ENCODE peak calls at places on chromosomes 7 and 10, in six cellular contexts. One of them, this sample, is unnamed.

GRCh38 chr7:38855867-38856266 is 53.1 kb downstream of the VPS41 start:
- DNase-seq in retinal pigment epithelial cell: no peak
- DNase-seq in fibroblast of lung: no peak
- DNase-seq in CD4-positive, CD25-positive, alpha-beta regulatory T cell: no peak
- DNase-seq in fibroblast of pulmonary artery: peak; percentile 17
- DNase-seq in GM12864: no peak
- DNase-seq in this sample: no peak

GRCh38 chr10:4285121-4285520 is 500.1 kb upstream of the KLF6 start:
- DNase-seq in retinal pigment epithelial cell: no peak
- DNase-seq in fibroblast of lung: no peak
- DNase-seq in CD4-positive, CD25-positive, alpha-beta regulatory T cell: no peak
- DNase-seq in fibroblast of pulmonary artery: no peak
- DNase-seq in GM12864: no peak
- DNase-seq in this sample: no peak

GRCh38 chr10:75247797-75248196 is 12.0 kb upstream of the COMTD1 start:
- DNase-seq in retinal pigment epithelial cell: no peak
- DNase-seq in fibroblast of lung: no peak
- DNase-seq in CD4-positive, CD25-positive, alpha-beta regulatory T cell: no peak
- DNase-seq in fibroblast of pulmonary artery: no peak
- DNase-seq in GM12864: no peak
- DNase-seq in this sample: no peak

GRCh38 chr7:100879685-100880261 is 4.9 kb downstream of the SRRT start:
- DNase-seq in retinal pigment epithelial cell: no peak
- DNase-seq in fibroblast of lung: no peak
- DNase-seq in CD4-positive, CD25-positive, alpha-beta regulatory T cell: no peak
- DNase-seq in fibroblast of pulmonary artery: no peak
- DNase-seq in GM12864: no peak
- DNase-seq in this sample: no peak

GRCh38 chr10:13100349-13101294 is 659 bp downstream of the OPTN start:
- DNase-seq in retinal pigment epithelial cell: no peak
- DNase-seq in fibroblast of lung: peak; percentile 42
- DNase-seq in CD4-positive, CD25-positive, alpha-beta regulatory T cell: no peak
- DNase-seq in fibroblast of pulmonary artery: peak; percentile 30
- DNase-seq in GM12864: no peak
- DNase-seq in this sample: no peak

GRCh38 chr7:120842131-120842621 is 15.8 kb downstream of the TSPAN12 start:
- DNase-seq in retinal pigment epithelial cell: no peak
- DNase-seq in fibroblast of lung: no peak
- DNase-seq in CD4-positive, CD25-positive, alpha-beta regulatory T cell: no peak
- DNase-seq in fibroblast of pulmonary artery: no peak
- DNase-seq in GM12864: no peak
- DNase-seq in this sample: no peak

GRCh38 chr10:34420795-34421194 is 394.3 kb downstream of the PARD3 start:
- DNase-seq in retinal pigment epithelial cell: no peak
- DNase-seq in fibroblast of lung: no peak
- DNase-seq in CD4-positive, CD25-positive, alpha-beta regulatory T cell: no peak
- DNase-seq in fibroblast of pulmonary artery: no peak
- DNase-seq in GM12864: no peak
- DNase-seq in this sample: no peak

GRCh38 chr7:137916980-137917645 is 70.3 kb upstream of the DGKI start:
- DNase-seq in retinal pigment epithelial cell: no peak
- DNase-seq in fibroblast of lung: no peak
- DNase-seq in CD4-positive, CD25-positive, alpha-beta regulatory T cell: no peak
- DNase-seq in fibroblast of pulmonary artery: no peak
- DNase-seq in GM12864: no peak
- DNase-seq in this sample: no peak

GRCh38 chr10:124066744-124067714 is 26.4 kb downstream of the CHST15 start:
- DNase-seq in retinal pigment epithelial cell: no peak
- DNase-seq in fibroblast of lung: no peak
- DNase-seq in CD4-positive, CD25-positive, alpha-beta regulatory T cell: no peak
- DNase-seq in fibroblast of pulmonary artery: no peak
- DNase-seq in GM12864: no peak
- DNase-seq in this sample: no peak

GRCh38 chr7:50768470-50769159 is 14.1 kb downstream of the GRB10 start:
- DNase-seq in retinal pigment epithelial cell: no peak
- DNase-seq in fibroblast of lung: peak; percentile 63
- DNase-seq in CD4-positive, CD25-positive, alpha-beta regulatory T cell: no peak
- DNase-seq in fibroblast of pulmonary artery: no peak
- DNase-seq in GM12864: no peak
- DNase-seq in this sample: no peak

GRCh38 chr10:11515596-11516418 is 95.6 kb downstream of the USP6NL start:
- DNase-seq in retinal pigment epithelial cell: no peak
- DNase-seq in fibroblast of lung: peak; percentile 45
- DNase-seq in CD4-positive, CD25-positive, alpha-beta regulatory T cell: peak; percentile 5
- DNase-seq in fibroblast of pulmonary artery: peak; percentile 83
- DNase-seq in GM12864: peak; percentile 61
- DNase-seq in this sample: no peak

GRCh38 chr10:12360461-12360860 is 11.1 kb downstream of the CAMK1D start:
- DNase-seq in retinal pigment epithelial cell: no peak
- DNase-seq in fibroblast of lung: no peak
- DNase-seq in CD4-positive, CD25-positive, alpha-beta regulatory T cell: no peak
- DNase-seq in fibroblast of pulmonary artery: no peak
- DNase-seq in GM12864: no peak
- DNase-seq in this sample: no peak

GRCh38 chr7:127035203-127035849 is 217.4 kb downstream of the GRM8 start:
- DNase-seq in retinal pigment epithelial cell: no peak
- DNase-seq in fibroblast of lung: no peak
- DNase-seq in CD4-positive, CD25-positive, alpha-beta regulatory T cell: no peak
- DNase-seq in fibroblast of pulmonary artery: no peak
- DNase-seq in GM12864: no peak
- DNase-seq in this sample: peak; percentile 18

GRCh38 chr7:146076344-146076743 is 40.3 kb upstream of the CNTNAP2 start:
- DNase-seq in retinal pigment epithelial cell: no peak
- DNase-seq in fibroblast of lung: no peak
- DNase-seq in CD4-positive, CD25-positive, alpha-beta regulatory T cell: no peak
- DNase-seq in fibroblast of pulmonary artery: no peak
- DNase-seq in GM12864: no peak
- DNase-seq in this sample: no peak

GRCh38 chr10:49803988-49804387 is 41.9 kb upstream of the OGDHL start:
- DNase-seq in retinal pigment epithelial cell: no peak
- DNase-seq in fibroblast of lung: no peak
- DNase-seq in CD4-positive, CD25-positive, alpha-beta regulatory T cell: no peak
- DNase-seq in fibroblast of pulmonary artery: peak; percentile 10
- DNase-seq in GM12864: no peak
- DNase-seq in this sample: no peak

GRCh38 chr10:43234471-43235041 is 32.3 kb downstream of the RASGEF1A start:
- DNase-seq in retinal pigment epithelial cell: no peak
- DNase-seq in fibroblast of lung: no peak
- DNase-seq in CD4-positive, CD25-positive, alpha-beta regulatory T cell: no peak
- DNase-seq in fibroblast of pulmonary artery: no peak
- DNase-seq in GM12864: no peak
- DNase-seq in this sample: no peak

GRCh38 chr7:73773700-73774517 is 3.8 kb upstream of the CLDN3 start:
- DNase-seq in retinal pigment epithelial cell: no peak
- DNase-seq in fibroblast of lung: no peak
- DNase-seq in CD4-positive, CD25-positive, alpha-beta regulatory T cell: no peak
- DNase-seq in fibroblast of pulmonary artery: no peak
- DNase-seq in GM12864: no peak
- DNase-seq in this sample: no peak

GRCh38 chr10:634256-634655 is 55.2 kb downstream of the DIP2C start:
- DNase-seq in retinal pigment epithelial cell: no peak
- DNase-seq in fibroblast of lung: peak; percentile 75
- DNase-seq in CD4-positive, CD25-positive, alpha-beta regulatory T cell: no peak
- DNase-seq in fibroblast of pulmonary artery: no peak
- DNase-seq in GM12864: no peak
- DNase-seq in this sample: no peak

GRCh38 chr10:93080350-93081046 is 6.8 kb downstream of the CYP26A1 start:
- DNase-seq in retinal pigment epithelial cell: no peak
- DNase-seq in fibroblast of lung: peak; percentile 61
- DNase-seq in CD4-positive, CD25-positive, alpha-beta regulatory T cell: peak; percentile 31
- DNase-seq in fibroblast of pulmonary artery: peak; percentile 52
- DNase-seq in GM12864: no peak
- DNase-seq in this sample: no peak

GRCh38 chr7:157002819-157003421 is 7.5 kb downstream of the MNX1 start:
- DNase-seq in retinal pigment epithelial cell: no peak
- DNase-seq in fibroblast of lung: no peak
- DNase-seq in CD4-positive, CD25-positive, alpha-beta regulatory T cell: no peak
- DNase-seq in fibroblast of pulmonary artery: no peak
- DNase-seq in GM12864: no peak
- DNase-seq in this sample: no peak

GRCh38 chr7:104444019-104444418 is 115.6 kb downstream of the LHFPL3 start:
- DNase-seq in retinal pigment epithelial cell: no peak
- DNase-seq in fibroblast of lung: no peak
- DNase-seq in CD4-positive, CD25-positive, alpha-beta regulatory T cell: no peak
- DNase-seq in fibroblast of pulmonary artery: no peak
- DNase-seq in GM12864: no peak
- DNase-seq in this sample: no peak

GRCh38 chr10:78457804-78458483 is 424.3 kb downstream of the RPS24 start:
- DNase-seq in retinal pigment epithelial cell: peak; percentile 52
- DNase-seq in fibroblast of lung: peak; percentile 97
- DNase-seq in CD4-positive, CD25-positive, alpha-beta regulatory T cell: no peak
- DNase-seq in fibroblast of pulmonary artery: peak; percentile 85
- DNase-seq in GM12864: no peak
- DNase-seq in this sample: no peak

GRCh38 chr10:89206402-89207180 is 526 bp downstream of the CH25H start:
- DNase-seq in retinal pigment epithelial cell: no peak
- DNase-seq in fibroblast of lung: peak; percentile 39
- DNase-seq in CD4-positive, CD25-positive, alpha-beta regulatory T cell: peak; percentile 25
- DNase-seq in fibroblast of pulmonary artery: peak; percentile 34
- DNase-seq in GM12864: no peak
- DNase-seq in this sample: no peak

GRCh38 chr7:66790219-66790618 is 49.7 kb downstream of the RABGEF1 start:
- DNase-seq in retinal pigment epithelial cell: no peak
- DNase-seq in fibroblast of lung: no peak
- DNase-seq in CD4-positive, CD25-positive, alpha-beta regulatory T cell: no peak
- DNase-seq in fibroblast of pulmonary artery: peak; percentile 51
- DNase-seq in GM12864: no peak
- DNase-seq in this sample: no peak

GRCh38 chr10:44470779-44471178 is 85.9 kb upstream of the CXCL12 start:
- DNase-seq in retinal pigment epithelial cell: no peak
- DNase-seq in fibroblast of lung: no peak
- DNase-seq in CD4-positive, CD25-positive, alpha-beta regulatory T cell: no peak
- DNase-seq in fibroblast of pulmonary artery: peak; percentile 51
- DNase-seq in GM12864: no peak
- DNase-seq in this sample: no peak
- H3K4me3 ChIP-seq in retinal pigment epithelial cell: no peak overlapping the region
- H3K4me3 ChIP-seq in fibroblast of lung: no peak overlapping the region
- H3K4me3 ChIP-seq in CD4-positive, CD25-positive, alpha-beta regulatory T cell: no peak overlapping the region
- H3K4me3 ChIP-seq in fibroblast of pulmonary artery: no peak overlapping the region
- H3K4me3 ChIP-seq in GM12864: no peak overlapping the region
- H3K4me3 ChIP-seq in this sample: no peak overlapping the region

GRCh38 chr7:711967-712600 is 14.4 kb upstream of the DNAAF5 start:
- DNase-seq in retinal pigment epithelial cell: no peak
- DNase-seq in fibroblast of lung: no peak
- DNase-seq in CD4-positive, CD25-positive, alpha-beta regulatory T cell: no peak
- DNase-seq in fibroblast of pulmonary artery: no peak
- DNase-seq in GM12864: no peak
- DNase-seq in this sample: no peak
- H3K4me3 ChIP-seq in retinal pigment epithelial cell: peak overlapping the region; percentile 24
- H3K4me3 ChIP-seq in fibroblast of lung: no peak overlapping the region
- H3K4me3 ChIP-seq in CD4-positive, CD25-positive, alpha-beta regulatory T cell: no peak overlapping the region
- H3K4me3 ChIP-seq in fibroblast of pulmonary artery: peak overlapping the region; percentile 38
- H3K4me3 ChIP-seq in GM12864: no peak overlapping the region
- H3K4me3 ChIP-seq in this sample: peak overlapping the region; percentile 31

GRCh38 chr7:158592541-158592940 is 4.9 kb upstream of the PTPRN2 start:
- DNase-seq in retinal pigment epithelial cell: no peak
- DNase-seq in fibroblast of lung: no peak
- DNase-seq in CD4-positive, CD25-positive, alpha-beta regulatory T cell: no peak
- DNase-seq in fibroblast of pulmonary artery: no peak
- DNase-seq in GM12864: no peak
- DNase-seq in this sample: no peak

GRCh38 chr7:158589653-158590052 is 2.0 kb upstream of the PTPRN2 start:
- DNase-seq in retinal pigment epithelial cell: no peak
- DNase-seq in fibroblast of lung: no peak
- DNase-seq in CD4-positive, CD25-positive, alpha-beta regulatory T cell: no peak
- DNase-seq in fibroblast of pulmonary artery: no peak
- DNase-seq in GM12864: no peak
- DNase-seq in this sample: no peak

GRCh38 chr7:158588878-158589442 is 1.3 kb upstream of the PTPRN2 start:
- DNase-seq in retinal pigment epithelial cell: no peak
- DNase-seq in fibroblast of lung: no peak
- DNase-seq in CD4-positive, CD25-positive, alpha-beta regulatory T cell: no peak
- DNase-seq in fibroblast of pulmonary artery: no peak
- DNase-seq in GM12864: no peak
- DNase-seq in this sample: no peak

GRCh38 chr7:158590181-158590530 is 2.5 kb upstream of the PTPRN2 start:
- DNase-seq in retinal pigment epithelial cell: no peak
- DNase-seq in fibroblast of lung: no peak
- DNase-seq in CD4-positive, CD25-positive, alpha-beta regulatory T cell: no peak
- DNase-seq in fibroblast of pulmonary artery: no peak
- DNase-seq in GM12864: no peak
- DNase-seq in this sample: no peak

DNA sequence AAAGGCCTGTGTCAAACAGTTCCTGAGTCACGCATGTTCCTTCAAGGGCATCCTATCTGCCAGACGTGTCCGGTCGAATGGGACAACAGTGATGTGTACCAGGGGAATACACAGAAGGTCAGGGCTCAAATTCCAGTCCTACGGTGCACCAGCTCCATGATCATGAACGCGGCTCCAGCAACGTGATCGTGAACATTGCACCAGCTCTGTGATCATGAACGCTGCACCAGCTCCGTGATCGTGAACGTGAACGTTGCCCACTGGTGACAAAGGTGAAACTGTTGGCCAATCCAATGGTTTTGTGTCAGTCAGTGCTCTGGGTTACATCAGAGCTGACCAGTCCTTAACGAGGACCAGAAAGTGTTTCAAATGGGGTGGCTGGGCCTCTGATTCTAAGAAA is 4.3 kb upstream of the PTPRN2 start:
- DNase-seq in retinal pigment epithelial cell: no peak
- DNase-seq in fibroblast of lung: no peak
- DNase-seq in CD4-positive, CD25-positive, alpha-beta regulatory T cell: no peak
- DNase-seq in fibroblast of pulmonary artery: no peak
- DNase-seq in GM12864: no peak
- DNase-seq in this sample: no peak
- H3K4me3 ChIP-seq in retinal pigment epithelial cell: no peak overlapping the region
- H3K4me3 ChIP-seq in fibroblast of lung: no peak overlapping the region
- H3K4me3 ChIP-seq in CD4-positive, CD25-positive, alpha-beta regulatory T cell: no peak overlapping the region
- H3K4me3 ChIP-seq in fibroblast of pulmonary artery: no peak overlapping the region
- H3K4me3 ChIP-seq in GM12864: no peak overlapping the region
- H3K4me3 ChIP-seq in this sample: no peak overlapping the region

DNA sequence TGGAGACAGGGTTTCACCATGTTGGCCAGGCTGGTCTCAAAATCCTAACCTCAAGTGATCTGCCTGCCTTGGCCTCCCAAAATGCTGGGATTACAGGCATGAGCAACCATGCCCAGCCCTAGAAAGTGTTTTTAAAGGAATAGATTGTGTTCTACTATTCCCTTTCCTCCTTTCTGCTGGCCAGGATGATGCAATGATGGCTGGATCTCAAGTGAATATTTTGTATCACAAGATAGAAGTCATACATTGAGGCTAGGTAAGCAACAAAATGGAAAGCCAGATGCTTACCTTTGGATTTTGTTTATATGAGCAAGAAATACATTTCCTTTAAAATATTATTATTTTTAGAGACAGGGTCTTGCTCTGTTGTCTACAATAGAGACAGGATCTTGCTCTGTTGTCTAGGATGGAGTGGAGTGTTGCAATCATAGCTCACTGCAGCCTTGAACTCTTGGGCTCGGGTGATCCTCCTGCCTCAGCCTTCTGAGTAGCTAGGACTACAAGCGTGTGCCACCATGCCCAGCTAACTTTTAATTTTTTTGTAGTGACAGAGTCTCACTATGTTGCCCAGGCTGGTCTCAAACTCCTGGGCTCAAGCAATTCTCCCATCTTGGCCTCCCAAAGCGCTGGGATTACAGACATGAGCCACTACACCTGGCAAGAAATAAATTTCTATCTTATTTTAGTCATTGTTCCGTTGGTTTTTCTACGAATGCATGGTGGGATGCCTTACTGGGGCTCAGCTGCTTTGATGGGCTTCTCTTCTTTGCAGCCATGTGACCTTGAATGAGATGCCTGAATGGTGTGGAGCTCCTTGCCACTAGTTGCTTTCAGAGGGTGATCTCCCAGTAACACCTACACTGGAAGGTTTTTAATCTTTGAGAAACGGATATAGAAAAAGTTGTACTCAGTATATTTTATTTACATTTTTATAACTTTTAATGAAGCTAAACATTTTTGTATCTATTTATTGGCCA is 5.8 kb upstream of the AEBP1 start:
- DNase-seq in retinal pigment epithelial cell: no peak
- DNase-seq in fibroblast of lung: no peak
- DNase-seq in CD4-positive, CD25-positive, alpha-beta regulatory T cell: no peak
- DNase-seq in fibroblast of pulmonary artery: no peak
- DNase-seq in GM12864: no peak
- DNase-seq in this sample: no peak
- H3K4me3 ChIP-seq in retinal pigment epithelial cell: no peak overlapping the region
- H3K4me3 ChIP-seq in fibroblast of lung: no peak overlapping the region
- H3K4me3 ChIP-seq in CD4-positive, CD25-positive, alpha-beta regulatory T cell: no peak overlapping the region
- H3K4me3 ChIP-seq in fibroblast of pulmonary artery: no peak overlapping the region
- H3K4me3 ChIP-seq in GM12864: no peak overlapping the region
- H3K4me3 ChIP-seq in this sample: no peak overlapping the region